ENCODE peak calls at places on chromosomes 12 and 14, in eight cellular contexts. B, H, D, T, W, O, A and I are unnamed samples. For H3K36me3, the result is how much of the 10 kb centered on the place peaks cover.

GRCh38 chr12:37543966-37544668 is 772.5 kb upstream of the ALG10B start:
- DNase-seq in O (no peak), A (no peak), B (no peak), D (no peak), H (no peak), T (no peak), W (no peak), I (no peak)

GRCh38 chr14:72513994-72514659 is 379.8 kb downstream of the DPF3 start:
- DNase-seq in T (no peak), H (no peak), A (no peak), W (peak), O (peak), B (no peak), D (no peak), I (no peak)

GRCh38 chr12:26058308-26058707 is 66.5 kb downstream of the BHLHE41 start:
- DNase-seq in O (no peak), B (no peak), W (peak), D (no peak), H (no peak), T (no peak), A (no peak), I (no peak)

GRCh38 chr14:96470331-96470730 is 31.9 kb upstream of the PAPOLA start:
- DNase-seq in O (no peak), A (no peak), T (no peak), W (no peak), B (no peak), D (no peak), H (no peak), I (no peak)

GRCh38 chr14:33118653-33119052 is 180.0 kb downstream of the NPAS3 start:
- DNase-seq in O (peak), T (no peak), B (no peak), W (peak), D (no peak), H (no peak), A (no peak), I (no peak)

GRCh38 chr12:29066061-29066588 is 83.0 kb upstream of the FAR2 start:
- DNase-seq in A (no peak), O (no peak), D (no peak), H (no peak), T (peak), W (peak), B (no peak), I (no peak)

GRCh38 chr14:55158412-55158811 is 29.4 kb downstream of the LGALS3 start:
- DNase-seq in W (no peak), D (no peak), T (no peak), O (no peak), H (no peak), B (no peak), A (no peak), I (no peak)

GRCh38 chr14:99737451-99737951 is 53.4 kb downstream of the CYP46A1 start:
- DNase-seq in W (no peak), B (peak), D (no peak), O (no peak), T (peak), H (peak), A (peak), I (peak)

GRCh38 chr14:54653764-54654469 is 87.0 kb downstream of the SAMD4A start:
- DNase-seq in B (peak), W (peak), T (peak), H (peak), A (no peak), O (peak), D (no peak), I (no peak)

GRCh38 chr12:74393265-74393664 is 144.4 kb upstream of the ATXN7L3B start:
- DNase-seq in W (peak), A (no peak), T (no peak), O (no peak), B (no peak), D (no peak), H (no peak), I (no peak)

GRCh38 chr12:34625116-34625515 is 602.8 kb downstream of the ALG10 start:
- DNase-seq in H (no peak), D (no peak), W (no peak), O (no peak), A (no peak), T (no peak), B (no peak), I (no peak)

GRCh38 chr12:44206045-44206444 is 370.2 kb downstream of the TMEM117 start:
- DNase-seq in T (no peak), D (no peak), B (no peak), H (no peak), W (no peak), A (no peak), O (no peak), I (no peak)

GRCh38 chr14:99854831-99855230 is 61.6 kb downstream of the EML1 start:
- DNase-seq in W (no peak), A (no peak), D (no peak), B (no peak), O (no peak), H (no peak), T (no peak), I (no peak)

GRCh38 chr14:71054706-71055105 is 147.4 kb downstream of the PCNX1 start:
- DNase-seq in D (no peak), O (no peak), H (no peak), B (no peak), W (no peak), A (no peak), T (no peak), I (no peak)

GRCh38 chr12:13980548-13981295 is 680 bp downstream of the GRIN2B start:
- DNase-seq in T (no peak), W (no peak), D (no peak), H (no peak), A (no peak), B (no peak), O (peak), I (no peak)

GRCh38 chr12:82279597-82279996 is 78.6 kb downstream of the CCDC59 start:
- DNase-seq in O (no peak), T (no peak), H (no peak), W (no peak), A (no peak), B (no peak), D (no peak), I (no peak)

GRCh38 chr12:29234965-29235364 is 85.9 kb downstream of the FAR2 start:
- DNase-seq in H (no peak), A (no peak), O (no peak), W (peak), D (no peak), T (no peak), B (no peak), I (no peak)

GRCh38 chr14:31124197-31124596 is 83.4 kb downstream of the HECTD1 start:
- DNase-seq in T (no peak), D (no peak), W (no peak), H (no peak), O (no peak), A (no peak), B (no peak), I (no peak)

GRCh38 chr14:31126680-31127079 is 80.9 kb downstream of the HECTD1 start:
- DNase-seq in O (no peak), B (no peak), D (no peak), W (no peak), H (no peak), T (no peak), A (no peak), I (no peak)

GRCh38 chr14:31122098-31122611 is 85.4 kb downstream of the HECTD1 start:
- DNase-seq in H (no peak), B (no peak), A (no peak), T (no peak), W (peak), D (no peak), O (no peak), I (no peak)

GRCh38 chr14:31125231-31125630 is 82.4 kb downstream of the HECTD1 start:
- DNase-seq in D (no peak), T (no peak), B (no peak), W (no peak), A (no peak), H (no peak), O (no peak), I (no peak)

GRCh38 chr14:31122921-31123320 is 84.7 kb downstream of the HECTD1 start:
- DNase-seq in O (no peak), W (no peak), H (no peak), D (no peak), T (no peak), B (no peak), A (no peak), I (no peak)
- H3K36me3 ChIP-seq in O (under half), W (under half), H (half or more), D (half or more), T (half or more), B (half or more), A (half or more), I (half or more)

GRCh38 chr12:98895086-98895651 is 250.1 kb downstream of the APAF1 start:
- DNase-seq in O (peak), T (no peak), B (no peak), H (no peak), A (no peak), D (no peak), W (no peak), I (no peak)
- TF ChIP-seq CTCF in O (no peak), T (no peak), B (no peak), H (no peak), A (no peak), D (no peak), W (no peak), I (no peak)

GRCh38 chr14:61419201-61419600 is 97.8 kb downstream of the PRKCH start:
- DNase-seq in H (no peak), B (no peak), T (no peak), A (no peak), O (no peak), D (no peak), W (no peak), I (no peak)
- H3K36me3 ChIP-seq in H (under half), B (under half), T (under half), A (under half), O (under half), D (under half), W (under half), I (under half)

GRCh38 chr14:104305511-104306449 is 167.4 kb downstream of the KIF26A start:
- DNase-seq in T (no peak), A (no peak), B (no peak), H (no peak), W (no peak), O (no peak), D (no peak), I (peak)
- TF ChIP-seq CTCF in T (no peak), A (no peak), B (no peak), H (no peak), W (no peak), O (no peak), D (no peak), I (no peak)

GRCh38 chr12:110137786-110138185 is 13.6 kb downstream of the IFT81 start:
- DNase-seq in O (peak), D (no peak), B (no peak), W (no peak), A (no peak), T (no peak), H (no peak), I (no peak)
- H3K36me3 ChIP-seq in O (under half), D (under half), B (under half), W (under half), A (under half), T (under half), H (half or more), I (under half)

DNA sequence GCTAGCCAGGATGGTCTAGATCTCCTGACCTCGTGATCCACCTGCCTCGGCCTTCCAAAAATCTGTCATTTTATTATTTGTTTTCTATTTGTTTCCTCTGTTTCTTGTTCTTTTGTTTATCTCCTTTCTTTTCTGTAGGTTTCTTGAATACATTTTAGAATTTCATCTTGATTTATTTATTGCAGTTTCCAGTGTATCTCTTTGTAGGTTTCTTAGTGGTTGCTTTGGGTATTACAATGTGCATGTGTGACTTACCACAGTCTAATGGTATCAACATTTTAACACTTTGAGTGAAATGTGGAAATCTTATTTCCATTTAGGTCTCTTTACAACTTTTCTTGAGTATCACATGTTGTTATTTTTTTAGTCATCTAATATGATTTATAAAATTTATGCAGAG is 29.9 kb upstream of the MUCL1 start:
- DNase-seq in H (no peak), D (no peak), A (no peak), T (no peak), O (no peak), W (no peak), B (no peak), I (no peak)
- TF ChIP-seq CTCF in H (no peak), D (no peak), A (no peak), T (no peak), O (no peak), W (no peak), B (peak), I (no peak)